ENCODE peak calls at places on chromosomes 5 and 9, in four cellular contexts. A is neural crest cell, U is GM13977, L is PC-9. I is an unnamed sample.
A peak's percentile ranks its signal among the peaks of the same experiment; 100 is the strongest.

GRCh38 chr9:127397722-127398647 is 1.0 kb downstream of the SLC2A8 start:
- DNase-seq in U (peak; percentile 44), L (no peak), A (peak; percentile 35), I (peak; percentile 41)

GRCh38 chr9:88075966-88076285 is 62.3 kb downstream of the SPATA31C2 start:
- DNase-seq in A (no peak), U (no peak), L (no peak), I (no peak)

GRCh38 chr9:33988219-33988890 is 60.3 kb downstream of the UBAP2 start:
- DNase-seq in L (no peak), A (no peak), U (peak; percentile 77), I (no peak)

GRCh38 chr5:3105581-3105980 is 354.1 kb upstream of the IRX2 start:
- DNase-seq in A (no peak), L (no peak), U (no peak), I (no peak)

GRCh38 chr9:2717385-2717784 is at the start of gene KCNV2:
- DNase-seq in U (no peak), A (no peak), L (no peak), I (no peak)

GRCh38 chr9:35095175-35095574 is 1.2 kb downstream of the PIGO start:
- DNase-seq in A (no peak), L (no peak), U (no peak), I (no peak)

GRCh38 chr9:27386759-27387158 is 89.8 kb upstream of the EQTN start:
- DNase-seq in A (no peak), U (no peak), L (no peak), I (no peak)

GRCh38 chr5:2153808-2154207 is 271.1 kb upstream of the IRX4 start:
- DNase-seq in A (no peak), U (no peak), L (no peak), I (no peak)

GRCh38 chr5:173201636-173202265 is 33.3 kb downstream of the NKX2-5 start:
- DNase-seq in L (peak; percentile 85), A (no peak), U (no peak), I (no peak)

GRCh38 chr5:168137265-168137664 is 154.2 kb upstream of the WWC1 start:
- DNase-seq in U (no peak), A (no peak), L (no peak), I (no peak)

GRCh38 chr5:139962445-139962844 is 80.7 kb downstream of the NRG2 start:
- DNase-seq in U (no peak), L (no peak), A (no peak), I (no peak)

GRCh38 chr9:2109066-2109650 is 94.0 kb downstream of the SMARCA2 start:
- DNase-seq in L (no peak), U (no peak), A (no peak), I (no peak)

GRCh38 chr9:22238809-22239684 is 207.6 kb upstream of the DMRTA1 start:
- DNase-seq in A (no peak), U (no peak), L (peak; percentile 66), I (no peak)

GRCh38 chr5:83572271-83572670 is 100.7 kb downstream of the VCAN start:
- DNase-seq in A (no peak), L (no peak), U (no peak), I (no peak)

GRCh38 chr5:125058185-125058826 is 311.9 kb upstream of the ZNF608 start:
- DNase-seq in L (no peak), A (no peak), U (no peak), I (no peak)

GRCh38 chr5:153618857-153619256 is 128.4 kb downstream of the GRIA1 start:
- DNase-seq in L (no peak), U (no peak), A (no peak), I (no peak)

GRCh38 chr5:169050146-169050571 is 250.8 kb downstream of the SLIT3 start:
- DNase-seq in A (no peak), L (no peak), U (no peak), I (no peak)

GRCh38 chr5:42951169-42951846 is 88.8 kb downstream of the ANXA2R start:
- DNase-seq in L (no peak), U (peak; percentile 84), A (no peak), I (no peak)

GRCh38 chr9:85667374-85667773 is 74.4 kb downstream of the AGTPBP1 start:
- DNase-seq in L (no peak), U (no peak), A (no peak), I (no peak)

GRCh38 chr9:137466041-137466799 is 7.1 kb upstream of the NSMF start:
- DNase-seq in U (no peak), L (no peak), A (no peak), I (no peak)

GRCh38 chr5:15014809-15015208 is 143.2 kb upstream of the ANKH start:
- DNase-seq in A (no peak), U (no peak), L (no peak), I (no peak)

GRCh38 chr5:78776637-78777036 is 128.1 kb upstream of the LHFPL2 start:
- DNase-seq in L (peak; percentile 39), A (no peak), U (no peak), I (no peak)

GRCh38 chr5:138083702-138084101 is at the start of gene WNT8A:
- DNase-seq in A (no peak), U (no peak), L (no peak), I (no peak)

GRCh38 chr5:143093452-143094086 is 309.9 kb downstream of the NR3C1 start:
- DNase-seq in U (no peak), L (no peak), A (no peak), I (no peak)

GRCh38 chr9:132079391-132080071 is at the start of gene MED27:
- DNase-seq in U (peak; percentile 91), A (peak; percentile 81), L (peak; percentile 80), I (peak; percentile 86)

GRCh38 chr9:33628865-33629410 is 104.9 kb downstream of the ANKRD18B start:
- DNase-seq in U (no peak), A (no peak), L (no peak), I (no peak)

GRCh38 chr5:53397845-53398244 is 82.6 kb upstream of the FST start:
- DNase-seq in A (no peak), U (no peak), L (peak; percentile 48), I (no peak)

GRCh38 chr5:79935992-79936643 is 54.9 kb downstream of the MTX3 start:
- DNase-seq in U (no peak), L (no peak), A (no peak), I (no peak)

GRCh38 chr5:166382031-166382430 is 1909.4 kb upstream of the WWC1 start:
- DNase-seq in U (no peak), A (no peak), L (no peak), I (no peak)

GRCh38 chr5:167710444-167711025 is 580.9 kb upstream of the WWC1 start:
- DNase-seq in A (no peak), L (peak; percentile 81), U (no peak), I (no peak)

GRCh38 chr5:139896718-139897117 is 101.1 kb downstream of the PSD2 start:
- DNase-seq in L (no peak), U (no peak), A (no peak), I (no peak)

GRCh38 chr5:177389368-177390169 is 5.3 kb downstream of the SLC34A1 start:
- DNase-seq in L (peak; percentile 95), A (peak; percentile 23), U (peak; percentile 71), I (no peak)

GRCh38 chr9:137670391-137671195 is 51.8 kb downstream of the EHMT1 start:
- DNase-seq in L (no peak), A (peak; percentile 32), U (no peak), I (no peak)

GRCh38 chr5:167447466-167447865 is 844.0 kb upstream of the WWC1 start:
- DNase-seq in U (no peak), L (no peak), A (no peak), I (no peak)

GRCh38 chr9:126773004-126773607 is 31.7 kb upstream of the ZBTB43 start:
- DNase-seq in L (no peak), A (no peak), U (no peak), I (peak; percentile 40)

GRCh38 chr5:20562545-20562944 is 574.5 kb upstream of the CDH18 start:
- DNase-seq in U (no peak), L (no peak), A (no peak), I (no peak)

GRCh38 chr5:115641948-115642347 is 16.1 kb upstream of the TMED7 start:
- DNase-seq in U (no peak), A (no peak), L (no peak), I (no peak)

GRCh38 chr5:60036539-60036938 is 143.0 kb upstream of the PDE4D start:
- DNase-seq in A (no peak), L (no peak), U (no peak), I (no peak)

GRCh38 chr9:37371565-37372464 is 50.7 kb upstream of the GRHPR start:
- DNase-seq in A (no peak), U (no peak), L (no peak), I (no peak)

GRCh38 chr9:5947912-5948311 is 57.2 kb downstream of the MLANA start:
- DNase-seq in A (no peak), L (no peak), U (no peak), I (no peak)
- TF ChIP-seq CTCF in A (no peak), L (no peak), U (no peak), I (no peak)

GRCh38 chr5:38408446-38409175 is 147.8 kb downstream of the LIFR start:
- DNase-seq in U (no peak), L (no peak), A (no peak), I (no peak)

GRCh38 chr5:38410304-38410990 is 146.0 kb downstream of the LIFR start:
- DNase-seq in U (no peak), L (no peak), A (no peak), I (no peak)

GRCh38 chr5:38417658-38418017 is 138.8 kb downstream of the LIFR start:
- DNase-seq in U (no peak), L (no peak), A (no peak), I (no peak)

GRCh38 chr5:38414348-38414747 is 142.1 kb downstream of the LIFR start:
- DNase-seq in A (no peak), U (no peak), L (no peak), I (no peak)

GRCh38 chr5:38413696-38414095 is 142.8 kb downstream of the LIFR start:
- DNase-seq in L (no peak), U (no peak), A (no peak), I (no peak)
- TF ChIP-seq CTCF in L (no peak), U (no peak), A (no peak), I (no peak)

GRCh38 chr5:32725994-32726659 is 15.0 kb downstream of the NPR3 start:
- DNase-seq in L (no peak), A (no peak), U (no peak), I (no peak)

GRCh38 chr5:32722957-32723356 is 11.8 kb downstream of the NPR3 start:
- DNase-seq in L (no peak), A (no peak), U (no peak), I (no peak)

GRCh38 chr5:32720295-32720694 is 9.2 kb downstream of the NPR3 start:
- DNase-seq in A (no peak), U (no peak), L (no peak), I (no peak)

GRCh38 chr5:32724526-32724925 is 13.4 kb downstream of the NPR3 start:
- DNase-seq in U (no peak), L (no peak), A (no peak), I (no peak)
- TF ChIP-seq CTCF in U (no peak), L (no peak), A (no peak), I (no peak)

DNA sequence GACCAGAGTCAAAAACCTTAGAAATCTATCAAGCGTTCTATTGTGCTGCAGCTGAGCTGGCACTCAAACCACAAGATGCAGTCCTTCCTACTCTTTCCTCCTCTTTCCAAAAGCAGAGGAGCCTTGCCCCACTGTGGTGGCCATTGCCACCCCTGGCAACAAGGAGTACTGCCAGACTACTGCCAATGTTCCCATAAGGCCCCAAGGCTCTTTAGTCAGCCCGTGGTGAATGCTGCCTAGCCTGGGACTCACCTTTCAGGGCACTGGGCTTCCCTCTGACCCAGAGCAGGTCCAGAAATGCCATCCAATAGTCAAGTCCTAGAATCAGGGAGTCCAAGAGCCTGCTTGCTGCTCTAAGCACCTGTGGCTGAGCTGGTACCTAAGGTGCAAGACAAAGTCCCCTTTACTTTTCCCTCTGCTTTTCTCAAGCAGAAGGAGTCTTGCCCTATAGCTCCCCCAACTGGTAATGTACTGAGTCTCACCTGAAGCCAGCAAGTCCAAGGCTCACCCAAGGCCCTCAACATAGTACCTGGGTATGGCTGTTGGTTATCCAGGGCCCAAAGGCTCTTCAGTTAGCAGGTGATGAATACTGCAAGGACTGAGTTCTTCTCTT is 219.4 kb downstream of the ATPSCKMT start:
- DNase-seq in L (no peak), A (no peak), U (no peak), I (peak; percentile 53)
- TF ChIP-seq CTCF in L (peak; percentile 68), A (peak; percentile 52), U (peak; percentile 36), I (peak; percentile 18)

I was measured in endothelial cell.